ENCODE peak calls at places on chromosome 15, in four cellular contexts. Q, L, X and O are unnamed samples. For H3K27me3, the result is how much of the 10 kb centered on the place peaks cover.

GRCh38 chr15:71168163-71168832 is 53.0 kb downstream of the THSD4 start:
- DNase-seq in X (no peak), L (no peak), Q (no peak), O (peak)

GRCh38 chr15:87537295-87537694 is 719.2 kb downstream of the NTRK3 start:
- DNase-seq in L (no peak), X (no peak), Q (no peak), O (no peak)

GRCh38 chr15:57662091-57662744 is 44.3 kb upstream of the POLR2M start:
- DNase-seq in X (no peak), Q (no peak), L (no peak), O (no peak)

GRCh38 chr15:43186003-43186353 is 775 bp downstream of the CCNDBP1 start:
- DNase-seq in Q (no peak), L (no peak), X (no peak), O (no peak)

GRCh38 chr15:58551084-58551763 is 119.4 kb downstream of the LIPC start:
- DNase-seq in Q (no peak), L (no peak), X (no peak), O (no peak)

GRCh38 chr15:70121656-70122297 is 24.1 kb upstream of the TLE3 start:
- DNase-seq in Q (peak), L (peak), X (no peak), O (peak)

GRCh38 chr15:60223161-60223560 is 174.6 kb downstream of the ANXA2 start:
- DNase-seq in L (no peak), X (no peak), Q (no peak), O (no peak)

GRCh38 chr15:95296626-95297025 is 1033.9 kb upstream of the NR2F2 start:
- DNase-seq in L (no peak), X (no peak), Q (no peak), O (no peak)

GRCh38 chr15:78070049-78070698 is 7.3 kb downstream of the TBC1D2B start:
- DNase-seq in Q (no peak), X (no peak), L (no peak), O (no peak)

GRCh38 chr15:83734487-83734886 is 80.6 kb downstream of the ADAMTSL3 start:
- DNase-seq in L (no peak), X (no peak), Q (no peak), O (peak)

GRCh38 chr15:83930813-83931212 is 276.9 kb downstream of the ADAMTSL3 start:
- DNase-seq in L (no peak), Q (no peak), X (no peak), O (no peak)

GRCh38 chr15:41904487-41905359 is 10.9 kb upstream of the SPTBN5 start:
- DNase-seq in X (peak), L (peak), Q (peak), O (peak)

GRCh38 chr15:80878242-80878866 is 99.2 kb downstream of the CEMIP start:
- DNase-seq in L (no peak), X (no peak), Q (no peak), O (no peak)

GRCh38 chr15:48868549-48868948 is 9.4 kb upstream of the EID1 start:
- DNase-seq in X (no peak), L (no peak), Q (no peak), O (no peak)

GRCh38 chr15:42107483-42107882 is 13.1 kb upstream of the PLA2G4D start:
- DNase-seq in Q (no peak), L (no peak), X (no peak), O (no peak)

GRCh38 chr15:69170597-69170996 is 10.2 kb downstream of the GLCE start:
- DNase-seq in Q (no peak), L (no peak), X (no peak), O (no peak)

GRCh38 chr15:67528536-67528935 is 7.6 kb downstream of the C15orf61 start:
- DNase-seq in X (no peak), L (no peak), Q (no peak), O (no peak)

GRCh38 chr15:66294157-66294931 is 976 bp downstream of the DIS3L start:
- DNase-seq in L (no peak), Q (peak), X (no peak), O (peak)

GRCh38 chr15:72774696-72775383 is 8.7 kb downstream of the ADPGK start:
- DNase-seq in L (no peak), X (no peak), Q (no peak), O (no peak)

GRCh38 chr15:80214979-80215378 is 37.0 kb downstream of the CTXND1 start:
- DNase-seq in Q (no peak), L (no peak), X (no peak), O (no peak)

GRCh38 chr15:35168464-35168863 is 83.4 kb upstream of the NANOGP8 start:
- DNase-seq in Q (no peak), L (no peak), X (no peak), O (peak)

DNA sequence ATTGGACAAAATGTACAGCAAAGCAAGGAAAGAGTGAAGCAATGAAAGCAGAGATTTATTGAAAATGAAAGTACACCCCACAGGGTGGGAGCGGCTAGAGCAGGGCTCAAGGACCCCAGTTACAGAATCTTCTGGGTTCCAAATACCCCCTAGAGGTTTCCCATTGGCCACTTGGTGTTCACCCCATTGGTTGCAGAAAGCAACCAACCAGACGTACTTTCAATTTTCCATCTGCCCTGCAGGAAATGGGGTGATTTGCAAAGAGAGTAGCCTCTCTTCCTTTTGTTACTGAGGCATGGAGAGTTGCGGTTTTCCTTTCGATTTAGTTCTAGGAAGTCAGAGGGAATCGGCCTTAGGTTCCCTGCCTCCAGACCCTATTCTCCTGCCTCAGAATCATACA is 2.4 kb downstream of the PML start:
- DNase-seq in L (no peak), X (peak), Q (no peak), O (no peak)
- H3K27ac ChIP-seq in L (no peak), X (peak), Q (peak), O (no peak)

DNA sequence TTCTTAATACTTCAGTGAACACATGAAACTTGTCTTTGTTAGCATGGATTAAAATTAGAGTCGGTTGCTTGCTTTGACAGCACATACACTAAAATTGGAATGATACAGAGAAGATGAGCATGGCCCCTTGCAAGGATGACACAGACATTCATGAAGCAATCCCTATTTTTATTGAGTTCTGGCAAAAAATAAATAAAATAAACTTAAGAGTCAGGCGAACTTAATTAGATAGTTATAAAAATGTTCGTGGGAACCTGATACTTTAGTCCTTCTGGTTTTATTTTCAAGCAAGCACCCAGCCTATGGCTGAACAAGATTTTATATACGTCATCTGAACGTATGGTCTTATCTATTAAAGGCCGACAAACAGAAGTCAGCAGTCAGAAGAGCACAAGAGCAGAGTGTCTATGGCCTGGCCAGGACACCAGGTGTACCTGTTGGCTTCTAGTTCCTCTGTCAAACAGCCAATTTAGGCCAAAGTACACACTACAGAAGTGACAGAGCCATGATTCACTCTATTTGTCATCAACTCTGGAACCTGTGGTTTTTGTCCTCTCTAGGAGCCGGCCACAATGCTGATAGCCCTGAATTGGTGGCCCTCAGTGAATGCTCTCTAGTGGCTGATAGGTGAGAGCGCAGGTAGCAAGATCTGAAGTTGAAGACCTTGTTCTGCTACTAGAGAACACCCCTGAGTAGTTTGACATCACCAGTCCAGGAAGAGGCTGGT is 64.3 kb downstream of the LEO1 start:
- DNase-seq in Q (no peak), X (no peak), L (no peak), O (no peak)
- H3K27me3 ChIP-seq in Q (under half), X (under half), L (under half), O (under half)

GRCh38 chr15:101641894-101642293 is 10.3 kb downstream of the TM2D3 start:
- DNase-seq in X (peak), L (no peak), Q (no peak), O (peak)
- H3K27ac ChIP-seq in X (peak), L (no peak), Q (peak), O (no peak)

GRCh38 chr15:100691321-100691720 is 88.9 kb downstream of the ASB7 start:
- DNase-seq in L (peak), Q (peak), X (no peak), O (no peak)
- H3K27me3 ChIP-seq in L (under half), Q (under half), X (under half), O (under half)

DNA sequence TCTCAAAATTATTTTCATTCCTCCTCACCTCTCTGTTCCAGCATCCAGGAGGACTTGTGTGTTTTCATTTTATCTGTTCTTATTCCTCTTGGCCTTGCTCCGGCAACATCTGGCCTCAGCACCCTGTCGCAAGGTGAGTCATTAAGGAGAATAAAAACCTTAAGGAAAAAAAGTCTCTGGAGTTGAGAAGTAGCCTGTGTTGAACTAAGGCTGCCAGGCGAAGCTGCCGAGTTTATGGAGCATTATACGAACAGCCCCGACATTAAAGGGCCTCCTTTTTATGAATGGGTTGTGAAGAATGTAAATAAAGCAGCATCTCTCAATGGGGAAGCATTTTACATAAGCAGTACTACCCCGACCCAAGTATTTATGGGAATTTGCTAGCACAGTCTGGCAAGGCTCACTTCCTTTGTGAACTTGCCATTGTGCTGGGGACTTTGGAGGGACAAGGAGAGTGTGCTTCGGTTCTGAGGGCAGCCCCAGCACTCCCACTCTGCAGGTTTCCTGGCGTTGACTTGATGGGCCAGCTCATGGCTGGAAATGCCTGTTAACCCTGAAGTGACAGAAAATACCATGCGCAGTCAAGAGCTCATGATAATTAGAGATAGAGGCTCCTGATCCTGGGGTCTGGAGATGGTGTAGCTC is 4.8 kb downstream of the BAHD1 start:
- DNase-seq in L (no peak), Q (no peak), X (no peak), O (no peak)
- H3K27ac ChIP-seq in L (no peak), Q (no peak), X (no peak), O (no peak)

GRCh38 chr15:98421419-98422085 is 226.8 kb upstream of the IGF1R start:
- DNase-seq in X (peak), L (peak), Q (peak), O (peak)
- H3K27me3 ChIP-seq in X (under half), L (under half), Q (under half), O (half or more)

GRCh38 chr15:74442604-74443003 is 8.8 kb upstream of the SEMA7A start:
- DNase-seq in X (no peak), Q (no peak), L (peak), O (no peak)

GRCh38 chr15:74441248-74441939 is 7.6 kb upstream of the SEMA7A start:
- DNase-seq in L (peak), X (no peak), Q (no peak), O (no peak)

GRCh38 chr15:74444106-74445062 is 10.6 kb upstream of the SEMA7A start:
- DNase-seq in X (no peak), Q (no peak), L (peak), O (no peak)

GRCh38 chr15:74443100-74443909 is 9.5 kb upstream of the SEMA7A start:
- DNase-seq in L (peak), Q (no peak), X (no peak), O (no peak)

DNA sequence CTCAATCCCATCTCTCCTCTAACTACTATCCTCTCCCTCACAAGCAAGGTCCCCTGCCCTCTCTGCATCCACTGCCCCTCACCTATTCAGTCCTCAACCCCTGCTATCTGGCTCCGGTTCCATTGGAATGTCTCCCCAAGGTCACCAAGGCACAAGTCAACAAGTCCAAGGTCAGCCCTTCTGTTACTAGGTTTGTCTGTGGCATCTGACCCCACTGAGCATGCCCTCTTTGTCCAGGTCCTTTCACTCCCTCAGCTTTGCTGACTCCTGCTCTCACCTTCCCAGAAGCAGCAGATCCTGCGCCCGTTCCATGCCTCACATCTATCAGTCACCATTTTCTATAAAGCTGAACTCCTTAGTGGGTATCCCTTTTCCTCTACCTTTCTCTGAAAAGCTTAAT is 8.3 kb upstream of the SEMA7A start:
- DNase-seq in L (peak), Q (no peak), X (no peak), O (peak)
- H3K27ac ChIP-seq in L (no peak), Q (no peak), X (no peak), O (peak)

DNA sequence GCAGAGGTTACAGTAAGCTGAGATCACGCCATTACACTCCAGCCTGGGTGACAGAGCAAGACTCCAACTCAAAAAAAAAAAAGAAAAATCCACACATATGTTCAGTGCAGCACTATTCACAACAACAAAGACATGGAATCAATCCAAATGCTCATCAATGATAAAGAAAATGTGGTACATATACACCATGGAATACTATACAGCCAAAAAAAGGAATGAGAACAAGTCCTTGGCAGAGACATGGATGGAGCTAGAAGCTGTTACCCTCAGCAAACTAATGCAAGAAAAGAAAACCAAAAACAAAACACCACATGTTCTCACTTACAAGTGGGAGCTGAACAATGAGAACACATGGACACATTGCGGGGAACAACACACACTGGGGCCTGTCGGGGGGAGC is 25.5 kb downstream of the PYGO1 start:
- DNase-seq in L (no peak), X (no peak), Q (no peak), O (no peak)
- H3K27me3 ChIP-seq in L (under half), X (under half), Q (under half), O (under half)

DNA sequence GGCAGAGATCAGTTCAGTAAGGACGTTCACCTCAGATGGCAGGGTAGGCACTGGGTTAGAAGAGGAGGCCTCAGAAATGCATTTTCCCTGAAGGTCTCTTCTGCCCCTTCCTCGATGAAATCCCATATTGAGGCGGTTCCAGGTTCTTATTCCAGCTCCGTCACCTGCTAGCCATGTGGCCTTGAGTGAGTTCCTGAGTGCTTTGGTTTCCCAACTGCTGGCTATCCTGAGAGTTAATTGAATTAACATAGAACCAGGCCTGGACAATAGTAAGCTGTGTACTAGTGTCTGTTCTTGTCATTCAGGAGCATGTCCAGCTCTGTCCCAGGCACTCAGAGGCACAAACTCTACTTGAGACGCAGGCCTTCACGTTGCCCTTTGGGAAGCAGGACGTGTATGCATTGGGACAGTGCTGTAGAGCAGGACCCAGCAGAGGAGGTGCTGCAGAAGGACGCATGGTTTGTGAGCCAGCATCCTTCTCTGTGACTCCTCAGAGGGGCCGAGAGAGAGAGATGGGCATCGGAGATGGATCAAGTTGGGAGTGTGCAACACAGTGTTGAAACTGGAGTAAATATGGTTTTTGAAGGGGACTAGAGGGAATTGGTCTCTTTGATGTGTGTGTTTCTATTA is 114.2 kb downstream of the ASB7 start:
- DNase-seq in L (no peak), X (no peak), Q (no peak), O (no peak)
- H3K27ac ChIP-seq in L (no peak), X (no peak), Q (no peak), O (no peak)

GRCh38 chr15:37490707-37491106 is 390.4 kb upstream of the MEIS2 start:
- DNase-seq in Q (no peak), L (no peak), X (no peak), O (no peak)
- H3K27me3 ChIP-seq in Q (under half), L (under half), X (under half), O (under half)